ENCODE peak calls at places on chromosome 6, in four cellular contexts. B is GM06990, E is fibroblast of pulmonary artery, K is tibial artery. D is an unnamed sample.

GRCh38 chr6:11538049-11538798 is 675 bp downstream of the TMEM170B start:
- DNase-seq in B (peak), E (no peak), K (peak), D (peak)

GRCh38 chr6:98944598-98945011 is 3.1 kb downstream of the FBXL4 start:
- DNase-seq in B (no peak), E (peak), K (no peak), D (no peak)

GRCh38 chr6:32081168-32081624 is 27.9 kb downstream of the TNXB start:
- DNase-seq in B (no peak), E (peak), K (peak), D (no peak)

GRCh38 chr6:37285861-37286311 is 27.9 kb upstream of the TMEM217 start:
- DNase-seq in B (peak), E (no peak), K (no peak), D (peak)

GRCh38 chr6:57342148-57342669 is 24.8 kb downstream of the PRIM2 start:
- DNase-seq in B (no peak), E (no peak), K (no peak), D (no peak)

GRCh38 chr6:54097753-54098152 is 13.5 kb upstream of the MLIP start:
- DNase-seq in B (no peak), E (no peak), K (no peak), D (no peak)

GRCh38 chr6:79028641-79029314 is 49.3 kb downstream of the PHIP start:
- DNase-seq in B (no peak), E (no peak), K (no peak), D (no peak)

GRCh38 chr6:121956782-121957181 is 442.7 kb upstream of the HSF2 start:
- DNase-seq in B (no peak), E (no peak), K (no peak), D (no peak)

GRCh38 chr6:134117409-134117808 is 65.0 kb upstream of the SLC2A12 start:
- DNase-seq in B (no peak), E (no peak), K (no peak), D (no peak)

GRCh38 chr6:2876210-2877056 is 26.7 kb downstream of the SERPINB9 start:
- DNase-seq in B (no peak), E (peak), K (peak), D (no peak)

GRCh38 chr6:159961523-159961922 is 7.4 kb upstream of the IGF2R start:
- DNase-seq in B (no peak), E (no peak), K (no peak), D (no peak)

GRCh38 chr6:21953831-21954801 is 342.7 kb downstream of the PRL start:
- DNase-seq in B (no peak), E (peak), K (no peak), D (no peak)

GRCh38 chr6:90411292-90411781 is 114.7 kb upstream of the BACH2 start:
- DNase-seq in B (peak), E (no peak), K (no peak), D (peak)

GRCh38 chr6:167758309-167759023 is 68.2 kb upstream of the AFDN start:
- DNase-seq in B (no peak), E (no peak), K (no peak), D (no peak)

GRCh38 chr6:127635091-127635490 is 58.1 kb downstream of the C6orf58 start:
- DNase-seq in B (no peak), E (no peak), K (no peak), D (no peak)

GRCh38 chr6:148367418-148368024 is 24.9 kb downstream of the SASH1 start:
- DNase-seq in B (no peak), E (peak), K (peak), D (no peak)

GRCh38 chr6:106444777-106445507 is 84.4 kb downstream of the CRYBG1 start:
- DNase-seq in B (peak), E (peak), K (no peak), D (peak)

GRCh38 chr6:27241443-27241842 is 6.1 kb upstream of the PRSS16 start:
- DNase-seq in B (no peak), E (no peak), K (no peak), D (no peak)

GRCh38 chr6:73258721-73259120 is 4.3 kb downstream of the KHDC1 start:
- DNase-seq in B (no peak), E (no peak), K (no peak), D (no peak)

GRCh38 chr6:42220754-42221153 is 3.1 kb upstream of the MRPS10 start:
- DNase-seq in B (no peak), E (no peak), K (no peak), D (no peak)

GRCh38 chr6:81451787-81452186 is 300.7 kb downstream of the TENT5A start:
- DNase-seq in B (no peak), E (peak), K (no peak), D (peak)

GRCh38 chr6:113995632-113996031 is 24.7 kb upstream of the HDAC2 start:
- DNase-seq in B (no peak), E (peak), K (no peak), D (no peak)

GRCh38 chr6:134035823-134036296 is 16.6 kb downstream of the SLC2A12 start:
- DNase-seq in B (no peak), E (peak), K (no peak), D (no peak)

GRCh38 chr6:109521100-109521499 is 38.1 kb upstream of the ZBTB24 start:
- DNase-seq in B (no peak), E (no peak), K (no peak), D (no peak)

GRCh38 chr6:139146317-139146726 is 11.4 kb downstream of the HECA start:
- DNase-seq in B (no peak), E (no peak), K (no peak), D (no peak)

GRCh38 chr6:144214622-144215401 is 64.5 kb downstream of the STX11 start:
- DNase-seq in B (no peak), E (no peak), K (peak), D (no peak)

GRCh38 chr6:167116109-167116837 is 6.6 kb upstream of the CCR6 start:
- DNase-seq in B (no peak), E (peak), K (no peak), D (no peak)

GRCh38 chr6:41602422-41602743 is 35.9 kb upstream of the MDFI start:
- DNase-seq in B (no peak), E (no peak), K (no peak), D (no peak)

GRCh38 chr6:146985111-146985510 is 219.1 kb upstream of the STXBP5 start:
- DNase-seq in B (no peak), E (no peak), K (no peak), D (no peak)

GRCh38 chr6:26351544-26351953 is 13.4 kb upstream of the BTN3A2 start:
- DNase-seq in B (no peak), E (peak), K (no peak), D (no peak)

GRCh38 chr6:132598473-132598872 is 8.9 kb upstream of the TAAR5 start:
- DNase-seq in B (no peak), E (no peak), K (no peak), D (no peak)

GRCh38 chr6:79946242-79946641 is 1.1 kb downstream of the ELOVL4 start:
- DNase-seq in B (no peak), E (peak), K (no peak), D (peak)

GRCh38 chr6:109632405-109632804 is 58.6 kb downstream of the AK9 start:
- DNase-seq in B (no peak), E (no peak), K (no peak), D (no peak)

GRCh38 chr6:41689171-41690008 is 46.0 kb downstream of the TFEB start:
- DNase-seq in B (no peak), E (peak), K (no peak), D (no peak)

GRCh38 chr6:39317256-39317655 is 3.0 kb upstream of the KCNK17 start:
- DNase-seq in B (no peak), E (no peak), K (no peak), D (no peak)

GRCh38 chr6:170554888-170555137 is 644 bp downstream of the TBP start:
- DNase-seq in B (no peak), E (no peak), K (no peak), D (no peak)

GRCh38 chr6:136226674-136227377 is 23.3 kb downstream of the MTFR2 start:
- DNase-seq in B (no peak), E (no peak), K (no peak), D (no peak)

GRCh38 chr6:143490244-143490643 is 21.3 kb downstream of the FUCA2 start:
- DNase-seq in B (no peak), E (no peak), K (no peak), D (no peak)

GRCh38 chr6:11008821-11009220 is 35.3 kb downstream of the ELOVL2 start:
- DNase-seq in B (no peak), E (peak), K (no peak), D (no peak)